ENCODE peak calls at places on chromosomes 6 and 20, in five cellular contexts. C is LoVo; G is activated T-cell treated with anti-CD3 and anti-CD28 coated beads, Interleukin-2, amount 50 U/mL, for 4 hours; S is H4; Z is SW 1271. D is an unnamed sample.

GRCh38 chr6:54916858-54917257 is 70.3 kb downstream of the FAM83B start:
- DNase-seq in S (no peak), C (peak; percentile 70), Z (no peak), G (no peak), D (no peak)

GRCh38 chr6:85490516-85491248 is 40.8 kb downstream of the NT5E start:
- DNase-seq in G (no peak), Z (no peak), S (no peak), C (peak; percentile 17), D (no peak)

GRCh38 chr20:50745634-50746137 is 14.3 kb downstream of the PARD6B start:
- DNase-seq in S (no peak), Z (no peak), C (no peak), G (no peak), D (no peak)

GRCh38 chr6:20266851-20267608 is 54.8 kb upstream of the MBOAT1 start:
- DNase-seq in C (peak; percentile 70), S (no peak), G (no peak), Z (no peak), D (no peak)

GRCh38 chr6:100078509-100078908 is 84.5 kb upstream of the MCHR2 start:
- DNase-seq in C (peak; percentile 36), S (peak; percentile 58), Z (no peak), G (no peak), D (no peak)

GRCh38 chr20:33217052-33217451 is at the start of gene BPIFA3:
- DNase-seq in C (no peak), S (no peak), Z (no peak), G (no peak), D (no peak)

GRCh38 chr6:73644030-73644429 is 9.8 kb downstream of the SLC17A5 start:
- DNase-seq in C (no peak), G (no peak), S (no peak), Z (no peak), D (no peak)

GRCh38 chr6:40710626-40711354 is 123.6 kb upstream of the LRFN2 start:
- DNase-seq in C (no peak), Z (no peak), G (no peak), S (no peak), D (no peak)

GRCh38 chr6:20538131-20538662 is 3.9 kb downstream of the CDKAL1 start:
- DNase-seq in C (no peak), S (no peak), Z (no peak), G (no peak), D (no peak)

GRCh38 chr6:25899123-25899522 is 25.1 kb upstream of the SLC17A3 start:
- DNase-seq in S (no peak), G (no peak), Z (no peak), C (no peak), D (no peak)

GRCh38 chr20:32465092-32465900 is 107.2 kb downstream of the ASXL1 start:
- DNase-seq in S (no peak), G (no peak), Z (no peak), C (no peak), D (no peak)

GRCh38 chr6:111987295-111987694 is 66.6 kb upstream of the CCN6 start:
- DNase-seq in C (no peak), S (no peak), Z (no peak), G (no peak), D (no peak)

GRCh38 chr6:43758617-43759050 is 11.4 kb upstream of the VEGFA start:
- DNase-seq in S (no peak), Z (no peak), G (no peak), C (no peak), D (no peak)

GRCh38 chr6:73985891-73986290 is 289.9 kb downstream of the CD109 start:
- DNase-seq in Z (no peak), S (peak; percentile 55), G (no peak), C (no peak), D (no peak)

GRCh38 chr6:162998777-162999176 is 271.0 kb downstream of the PACRG start:
- DNase-seq in C (no peak), S (no peak), G (no peak), Z (no peak), D (no peak)

GRCh38 chr6:32836873-32837272 is 1.7 kb downstream of the TAP2 start:
- DNase-seq in S (no peak), C (no peak), G (no peak), Z (no peak), D (no peak)

GRCh38 chr20:23925789-23926525 is 46.4 kb upstream of the CST5 start:
- DNase-seq in C (no peak), Z (no peak), G (no peak), S (no peak), D (no peak)

D was measured in anterior cingulate cortex.